ENCODE peak calls at places on chromosomes 3 and 15, in ten cellular contexts. One of them, this sample, is unnamed.

GRCh38 chr3:40427045-40427669 is 30.0 kb upstream of the RPL14 start:
- DNase-seq in gastrocnemius medialis: no peak
- DNase-seq in small intestine: no peak
- DNase-seq in A673: no peak
- DNase-seq in endodermal cell: no peak
- DNase-seq in GM23338: no peak
- DNase-seq in HepG2: no peak
- DNase-seq in psoas muscle: no peak
- DNase-seq in cardiac muscle cell: no peak
- DNase-seq in heart left ventricle: no peak
- DNase-seq in this sample: no peak

GRCh38 chr15:68637755-68638405 is 59.1 kb downstream of the CORO2B start:
- DNase-seq in cardiac muscle cell: peak; percentile 78
- DNase-seq in endodermal cell: no peak
- DNase-seq in HepG2: no peak
- DNase-seq in A673: no peak
- DNase-seq in gastrocnemius medialis: peak; percentile 73
- DNase-seq in heart left ventricle: peak; percentile 82
- DNase-seq in small intestine: no peak
- DNase-seq in psoas muscle: peak; percentile 80
- DNase-seq in GM23338: no peak
- DNase-seq in this sample: peak; percentile 54

GRCh38 chr3:42148982-42149432 is 57.9 kb downstream of the TRAK1 start:
- DNase-seq in small intestine: no peak
- DNase-seq in heart left ventricle: peak; percentile 72
- DNase-seq in gastrocnemius medialis: peak; percentile 78
- DNase-seq in endodermal cell: peak; percentile 90
- DNase-seq in HepG2: no peak
- DNase-seq in GM23338: peak; percentile 92
- DNase-seq in cardiac muscle cell: peak; percentile 90
- DNase-seq in A673: peak; percentile 58
- DNase-seq in psoas muscle: peak; percentile 75
- DNase-seq in this sample: peak; percentile 53

GRCh38 chr15:49832421-49832980 is 211.7 kb downstream of the DTWD1 start:
- DNase-seq in GM23338: peak; percentile 75
- DNase-seq in small intestine: peak; percentile 74
- DNase-seq in cardiac muscle cell: no peak
- DNase-seq in endodermal cell: peak; percentile 85
- DNase-seq in HepG2: peak; percentile 31
- DNase-seq in psoas muscle: no peak
- DNase-seq in A673: no peak
- DNase-seq in gastrocnemius medialis: no peak
- DNase-seq in heart left ventricle: no peak
- DNase-seq in this sample: no peak

GRCh38 chr3:11331101-11331500 is 58.9 kb downstream of the ATG7 start:
- DNase-seq in A673: no peak
- DNase-seq in HepG2: no peak
- DNase-seq in gastrocnemius medialis: no peak
- DNase-seq in psoas muscle: no peak
- DNase-seq in cardiac muscle cell: peak; percentile 40
- DNase-seq in endodermal cell: no peak
- DNase-seq in small intestine: no peak
- DNase-seq in GM23338: no peak
- DNase-seq in heart left ventricle: no peak
- DNase-seq in this sample: no peak

GRCh38 chr3:178989821-178990220 is 81.8 kb downstream of the ZMAT3 start:
- DNase-seq in cardiac muscle cell: no peak
- DNase-seq in small intestine: no peak
- DNase-seq in heart left ventricle: no peak
- DNase-seq in HepG2: no peak
- DNase-seq in A673: no peak
- DNase-seq in endodermal cell: no peak
- DNase-seq in gastrocnemius medialis: no peak
- DNase-seq in GM23338: no peak
- DNase-seq in psoas muscle: no peak
- DNase-seq in this sample: no peak

GRCh38 chr3:127688416-127689265 is 15.9 kb downstream of the ABTB1 start:
- DNase-seq in endodermal cell: peak; percentile 63
- DNase-seq in HepG2: no peak
- DNase-seq in gastrocnemius medialis: peak; percentile 87
- DNase-seq in small intestine: no peak
- DNase-seq in heart left ventricle: peak; percentile 71
- DNase-seq in A673: peak; percentile 32
- DNase-seq in GM23338: no peak
- DNase-seq in cardiac muscle cell: peak; percentile 34
- DNase-seq in psoas muscle: peak; percentile 60
- DNase-seq in this sample: peak; percentile 34

GRCh38 chr3:159964166-159964973 is 24.3 kb upstream of the IL12A start:
- DNase-seq in endodermal cell: no peak
- DNase-seq in small intestine: no peak
- DNase-seq in GM23338: no peak
- DNase-seq in cardiac muscle cell: peak; percentile 61
- DNase-seq in psoas muscle: no peak
- DNase-seq in gastrocnemius medialis: no peak
- DNase-seq in A673: no peak
- DNase-seq in heart left ventricle: no peak
- DNase-seq in HepG2: no peak
- DNase-seq in this sample: no peak

GRCh38 chr3:50649451-50649931 is 25.2 kb upstream of the DOCK3 start:
- DNase-seq in HepG2: no peak
- DNase-seq in gastrocnemius medialis: peak; percentile 55
- DNase-seq in GM23338: no peak
- DNase-seq in psoas muscle: no peak
- DNase-seq in cardiac muscle cell: peak; percentile 18
- DNase-seq in endodermal cell: no peak
- DNase-seq in heart left ventricle: peak; percentile 87
- DNase-seq in small intestine: no peak
- DNase-seq in A673: no peak
- DNase-seq in this sample: no peak

GRCh38 chr15:48285329-48286214 is 45.7 kb upstream of the DUT start:
- DNase-seq in GM23338: peak; percentile 93
- DNase-seq in A673: peak; percentile 81
- DNase-seq in psoas muscle: no peak
- DNase-seq in endodermal cell: peak; percentile 84
- DNase-seq in small intestine: peak; percentile 77
- DNase-seq in gastrocnemius medialis: no peak
- DNase-seq in heart left ventricle: no peak
- DNase-seq in HepG2: peak; percentile 58
- DNase-seq in cardiac muscle cell: peak; percentile 84
- DNase-seq in this sample: no peak

GRCh38 chr3:191133359-191133758 is 65.7 kb upstream of the OSTN start:
- DNase-seq in psoas muscle: no peak
- DNase-seq in endodermal cell: no peak
- DNase-seq in small intestine: no peak
- DNase-seq in heart left ventricle: no peak
- DNase-seq in gastrocnemius medialis: no peak
- DNase-seq in cardiac muscle cell: no peak
- DNase-seq in HepG2: no peak
- DNase-seq in GM23338: no peak
- DNase-seq in A673: no peak
- DNase-seq in this sample: no peak

GRCh38 chr3:15099364-15100098 is 583 bp upstream of the RBSN start:
- DNase-seq in heart left ventricle: no peak
- DNase-seq in HepG2: no peak
- DNase-seq in gastrocnemius medialis: no peak
- DNase-seq in psoas muscle: no peak
- DNase-seq in A673: no peak
- DNase-seq in cardiac muscle cell: no peak
- DNase-seq in GM23338: peak; percentile 37
- DNase-seq in small intestine: no peak
- DNase-seq in endodermal cell: no peak
- DNase-seq in this sample: no peak
- H3K4me1 ChIP-seq in heart left ventricle: peaks cover 37% of the 10 kb centered on the region
- H3K4me1 ChIP-seq in HepG2: peaks cover 42% of the 10 kb centered on the region
- H3K4me1 ChIP-seq in gastrocnemius medialis: peaks cover 36% of the 10 kb centered on the region
- H3K4me1 ChIP-seq in psoas muscle: peaks cover 43% of the 10 kb centered on the region
- H3K4me1 ChIP-seq in A673: peaks cover 6% of the 10 kb centered on the region
- H3K4me1 ChIP-seq in cardiac muscle cell: no peaks in the 10 kb centered on the region
- H3K4me1 ChIP-seq in GM23338: no peaks in the 10 kb centered on the region
- H3K4me1 ChIP-seq in small intestine: peaks cover 12% of the 10 kb centered on the region
- H3K4me1 ChIP-seq in endodermal cell: no peaks in the 10 kb centered on the region
- H3K4me1 ChIP-seq in this sample: peaks cover 35% of the 10 kb centered on the region

GRCh38 chr15:70092462-70092850 is 5.3 kb downstream of the TLE3 start:
- DNase-seq in HepG2: no peak
- DNase-seq in heart left ventricle: no peak
- DNase-seq in cardiac muscle cell: peak; percentile 57
- DNase-seq in small intestine: no peak
- DNase-seq in GM23338: no peak
- DNase-seq in A673: peak; percentile 73
- DNase-seq in psoas muscle: no peak
- DNase-seq in endodermal cell: no peak
- DNase-seq in gastrocnemius medialis: no peak
- DNase-seq in this sample: no peak

GRCh38 chr15:70091649-70092461 is 5.9 kb downstream of the TLE3 start:
- DNase-seq in heart left ventricle: peak; percentile 12
- DNase-seq in endodermal cell: no peak
- DNase-seq in A673: peak; percentile 48
- DNase-seq in small intestine: peak; percentile 87
- DNase-seq in HepG2: peak; percentile 60
- DNase-seq in gastrocnemius medialis: no peak
- DNase-seq in GM23338: no peak
- DNase-seq in psoas muscle: no peak
- DNase-seq in cardiac muscle cell: peak; percentile 28
- DNase-seq in this sample: no peak

GRCh38 chr15:70094690-70095311 is 2.9 kb downstream of the TLE3 start:
- DNase-seq in small intestine: peak; percentile 35
- DNase-seq in endodermal cell: no peak
- DNase-seq in heart left ventricle: no peak
- DNase-seq in HepG2: peak; percentile 47
- DNase-seq in cardiac muscle cell: peak; percentile 50
- DNase-seq in psoas muscle: no peak
- DNase-seq in GM23338: no peak
- DNase-seq in A673: peak; percentile 32
- DNase-seq in gastrocnemius medialis: no peak
- DNase-seq in this sample: no peak

GRCh38 chr15:70093070-70093469 is 4.6 kb downstream of the TLE3 start:
- DNase-seq in psoas muscle: no peak
- DNase-seq in GM23338: no peak
- DNase-seq in A673: peak; percentile 75
- DNase-seq in cardiac muscle cell: peak; percentile 56
- DNase-seq in small intestine: no peak
- DNase-seq in endodermal cell: no peak
- DNase-seq in HepG2: peak; percentile 23
- DNase-seq in gastrocnemius medialis: no peak
- DNase-seq in heart left ventricle: no peak
- DNase-seq in this sample: no peak

DNA sequence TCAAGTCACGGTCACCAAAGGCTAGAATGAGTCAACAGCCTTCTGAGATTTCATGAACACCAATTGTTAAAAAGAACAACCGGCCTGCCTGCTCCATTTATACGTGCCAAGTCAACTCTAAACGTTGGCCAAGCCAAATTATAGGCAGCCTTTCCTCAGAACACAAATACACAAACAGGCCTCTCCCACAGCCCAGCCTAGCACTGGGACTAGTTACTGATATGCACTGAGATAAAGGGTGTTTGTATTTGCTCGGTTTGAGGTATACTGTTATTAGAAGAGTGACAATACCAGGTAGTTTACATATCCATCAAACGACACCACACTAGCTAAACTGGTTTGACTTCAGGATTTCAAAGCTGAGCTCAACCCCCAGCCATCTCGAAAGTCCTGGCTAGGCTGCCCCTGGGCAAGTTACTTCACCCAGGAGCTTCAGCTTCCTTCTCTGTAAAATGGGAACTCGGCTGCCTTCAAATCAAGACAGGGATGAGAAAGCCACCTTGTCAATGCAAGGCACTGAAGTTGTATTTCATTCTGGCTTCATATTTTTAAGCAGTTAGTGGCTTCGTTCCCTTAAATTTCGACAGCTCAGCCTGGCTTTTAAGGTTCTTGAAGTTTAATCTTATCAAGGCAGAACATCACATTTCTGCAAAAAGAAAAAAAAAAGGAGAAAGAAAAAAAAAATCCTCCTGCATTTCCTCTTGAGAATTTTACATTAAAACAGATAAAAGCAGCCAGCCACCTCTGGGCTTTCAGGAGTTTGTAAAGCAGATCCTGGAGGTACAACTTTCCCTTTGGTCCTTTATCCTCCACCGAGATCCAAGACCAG is 4.0 kb downstream of the TLE3 start:
- DNase-seq in GM23338: peak; percentile 79
- DNase-seq in small intestine: peak; percentile 63
- DNase-seq in HepG2: no peak
- DNase-seq in endodermal cell: peak; percentile 72
- DNase-seq in gastrocnemius medialis: no peak
- DNase-seq in A673: no peak
- DNase-seq in heart left ventricle: no peak
- DNase-seq in cardiac muscle cell: peak; percentile 67
- DNase-seq in psoas muscle: no peak
- DNase-seq in this sample: no peak
- H3K4me3 ChIP-seq in GM23338: peak overlapping the region; percentile 85
- H3K4me3 ChIP-seq in small intestine: no peak overlapping the region
- H3K4me3 ChIP-seq in HepG2: no peak overlapping the region
- H3K4me3 ChIP-seq in endodermal cell: peak overlapping the region; percentile 81
- H3K4me3 ChIP-seq in gastrocnemius medialis: no peak overlapping the region
- H3K4me3 ChIP-seq in A673: peak overlapping the region; percentile 26
- H3K4me3 ChIP-seq in heart left ventricle: no peak overlapping the region
- H3K4me3 ChIP-seq in cardiac muscle cell: no peak overlapping the region
- H3K4me3 ChIP-seq in psoas muscle: peak overlapping the region; percentile 95
- H3K4me3 ChIP-seq in this sample: peak overlapping the region; percentile 88

GRCh38 chr15:22955544-22956085 is 24.6 kb downstream of the CYFIP1 start:
- DNase-seq in heart left ventricle: no peak
- DNase-seq in psoas muscle: no peak
- DNase-seq in cardiac muscle cell: no peak
- DNase-seq in small intestine: no peak
- DNase-seq in A673: no peak
- DNase-seq in HepG2: no peak
- DNase-seq in gastrocnemius medialis: no peak
- DNase-seq in GM23338: no peak
- DNase-seq in endodermal cell: peak; percentile 8
- DNase-seq in this sample: no peak
- H3K4me1 ChIP-seq in heart left ventricle: peaks cover 91% of the 10 kb centered on the region
- H3K4me1 ChIP-seq in psoas muscle: peaks cover 17% of the 10 kb centered on the region
- H3K4me1 ChIP-seq in cardiac muscle cell: no peaks in the 10 kb centered on the region
- H3K4me1 ChIP-seq in small intestine: no peaks in the 10 kb centered on the region
- H3K4me1 ChIP-seq in A673: peaks cover 17% of the 10 kb centered on the region
- H3K4me1 ChIP-seq in HepG2: peaks cover 41% of the 10 kb centered on the region
- H3K4me1 ChIP-seq in gastrocnemius medialis: peaks cover 29% of the 10 kb centered on the region
- H3K4me1 ChIP-seq in GM23338: peaks cover 17% of the 10 kb centered on the region
- H3K4me1 ChIP-seq in endodermal cell: no peaks in the 10 kb centered on the region
- H3K4me1 ChIP-seq in this sample: peaks cover 89% of the 10 kb centered on the region

GRCh38 chr3:78951546-78951945 is 816.3 kb downstream of the ROBO1 start:
- DNase-seq in cardiac muscle cell: no peak
- DNase-seq in gastrocnemius medialis: no peak
- DNase-seq in psoas muscle: no peak
- DNase-seq in small intestine: no peak
- DNase-seq in endodermal cell: no peak
- DNase-seq in heart left ventricle: no peak
- DNase-seq in GM23338: no peak
- DNase-seq in A673: no peak
- DNase-seq in HepG2: no peak
- DNase-seq in this sample: no peak
- H3K4me3 ChIP-seq in cardiac muscle cell: no peak overlapping the region
- H3K4me3 ChIP-seq in gastrocnemius medialis: no peak overlapping the region
- H3K4me3 ChIP-seq in psoas muscle: no peak overlapping the region
- H3K4me3 ChIP-seq in small intestine: no peak overlapping the region
- H3K4me3 ChIP-seq in endodermal cell: no peak overlapping the region
- H3K4me3 ChIP-seq in heart left ventricle: no peak overlapping the region
- H3K4me3 ChIP-seq in GM23338: no peak overlapping the region
- H3K4me3 ChIP-seq in A673: no peak overlapping the region
- H3K4me3 ChIP-seq in HepG2: no peak overlapping the region
- H3K4me3 ChIP-seq in this sample: no peak overlapping the region

This sample was measured in lower lobe of right lung.